ENCODE peak calls at places on chromosomes 1 and 21, in nine cellular contexts. W, T, Q, N, I, R, S, B and A are unnamed samples.

GRCh38 chr1:41420877-41421276 is 59.6 kb downstream of the FOXO6 start:
- DNase-seq in B (peak), Q (no peak), I (no peak), N (no peak), W (no peak), S (no peak), T (no peak), R (no peak), A (no peak)

GRCh38 chr1:53554592-53555305 is 95.5 kb downstream of the DMRTB1 start:
- DNase-seq in W (no peak), N (no peak), T (no peak), S (no peak), B (no peak), I (no peak), Q (no peak), R (no peak), A (peak)

GRCh38 chr1:217482356-217483102 is 148.4 kb downstream of the GPATCH2 start:
- DNase-seq in T (no peak), N (no peak), Q (peak), B (peak), W (peak), R (peak), I (no peak), S (peak), A (no peak)

GRCh38 chr21:21163904-21164303 is 165.7 kb downstream of the NCAM2 start:
- DNase-seq in N (peak), W (peak), T (peak), S (peak), R (peak), B (peak), I (peak), Q (peak), A (peak)

GRCh38 chr1:228036701-228037231 is 30.0 kb downstream of the WNT3A start:
- DNase-seq in Q (no peak), S (no peak), W (no peak), N (no peak), T (no peak), R (no peak), B (no peak), I (no peak), A (no peak)

GRCh38 chr1:58942759-58943191 is 158.9 kb upstream of the JUN start:
- DNase-seq in I (no peak), W (no peak), R (no peak), S (no peak), B (no peak), Q (no peak), T (no peak), N (no peak), A (no peak)

GRCh38 chr1:109901508-109902145 is 9.0 kb upstream of the CSF1 start:
- DNase-seq in T (peak), Q (no peak), I (no peak), B (no peak), S (peak), R (no peak), W (no peak), N (peak), A (no peak)

GRCh38 chr1:75083223-75083622 is 51.0 kb upstream of the LHX8 start:
- DNase-seq in W (no peak), N (no peak), R (no peak), I (no peak), Q (no peak), B (no peak), S (no peak), T (no peak), A (no peak)

GRCh38 chr1:21232044-21232443 is 55.3 kb upstream of the EIF4G3 start:
- DNase-seq in Q (peak), B (peak), R (peak), S (peak), N (peak), W (peak), I (peak), T (peak), A (no peak)

GRCh38 chr1:79662596-79662995 is 656.1 kb upstream of the ADGRL4 start:
- DNase-seq in N (no peak), B (no peak), Q (peak), W (no peak), T (no peak), S (no peak), I (no peak), R (peak), A (no peak)

GRCh38 chr1:17466359-17466758 is 26.9 kb upstream of the RCC2 start:
- DNase-seq in B (no peak), I (no peak), S (no peak), Q (no peak), T (no peak), R (no peak), N (no peak), W (no peak), A (no peak)

GRCh38 chr1:209618756-209619420 is 33.3 kb downstream of the LAMB3 start:
- DNase-seq in W (no peak), T (no peak), R (no peak), Q (no peak), I (no peak), N (peak), B (peak), S (no peak), A (no peak)

DNA sequence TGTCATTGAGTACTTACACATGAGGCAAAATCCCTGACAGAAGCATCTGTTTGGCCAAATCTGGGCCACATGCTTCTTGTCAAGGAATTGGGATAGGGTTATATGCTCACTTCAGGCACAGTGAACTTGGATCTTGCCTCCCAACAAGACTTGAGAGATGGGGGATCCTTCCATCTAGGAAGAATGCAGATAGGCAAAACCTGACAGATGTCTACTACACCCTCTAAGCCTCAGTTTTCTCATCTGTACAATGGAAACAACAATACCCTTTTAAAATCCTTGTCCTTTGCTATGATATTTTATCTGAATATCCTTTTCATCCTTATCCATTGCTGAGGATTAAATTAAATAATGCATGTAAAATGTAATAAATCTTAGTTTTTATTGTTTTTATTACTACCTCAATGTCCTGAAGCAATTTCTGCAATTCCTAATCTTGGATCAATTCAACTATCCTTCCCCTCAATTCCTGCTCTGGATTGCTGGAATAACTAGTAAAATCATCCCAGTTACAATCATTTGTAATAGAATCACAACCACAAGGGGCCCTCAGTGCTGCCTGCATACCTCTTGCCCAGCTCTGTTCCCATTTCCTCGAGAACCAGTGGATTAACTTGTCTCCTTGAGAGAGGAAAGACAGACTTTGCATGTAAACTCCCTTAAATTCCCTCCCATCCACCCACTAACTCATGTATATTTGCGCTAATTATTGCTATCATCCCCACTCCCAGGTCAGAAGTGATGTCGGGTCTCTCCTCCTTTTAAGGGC is 8.1 kb upstream of the XPR1 start:
- DNase-seq in I (no peak), S (peak), W (peak), Q (peak), N (no peak), R (peak), B (peak), T (no peak), A (no peak)
- TF ChIP-seq CTCF in I (no peak), S (peak), W (peak), Q (peak), N (no peak), R (peak), B (peak), T (no peak), A (no peak)

GRCh38 chr1:47536646-47537118 is 98.8 kb downstream of the FOXD2 start:
- DNase-seq in I (no peak), W (no peak), N (no peak), R (no peak), Q (no peak), B (no peak), S (no peak), T (no peak), A (no peak)
- TF ChIP-seq CTCF in I (no peak), W (no peak), N (no peak), R (no peak), Q (no peak), B (no peak), S (no peak), T (no peak), A (no peak)

GRCh38 chr1:225735252-225736149 is 42.1 kb upstream of the SRP9 start:
- DNase-seq in S (peak), Q (peak), R (peak), N (peak), T (peak), I (no peak), W (peak), B (peak), A (no peak)
- TF ChIP-seq CTCF in S (no peak), Q (no peak), R (no peak), N (no peak), T (no peak), I (no peak), W (peak), B (peak), A (no peak)

GRCh38 chr1:29330856-29331255 is 94.5 kb downstream of the PTPRU start:
- DNase-seq in B (no peak), R (no peak), Q (no peak), I (no peak), N (no peak), T (no peak), W (no peak), S (no peak), A (no peak)

GRCh38 chr1:29331731-29332130 is 95.4 kb downstream of the PTPRU start:
- DNase-seq in R (no peak), T (no peak), W (no peak), Q (no peak), N (no peak), S (no peak), B (no peak), I (no peak), A (no peak)

GRCh38 chr1:29333008-29333407 is 96.7 kb downstream of the PTPRU start:
- DNase-seq in R (no peak), I (no peak), W (no peak), T (no peak), Q (no peak), S (no peak), B (no peak), N (no peak), A (no peak)

GRCh38 chr1:29331309-29331708 is 95.0 kb downstream of the PTPRU start:
- DNase-seq in B (no peak), N (no peak), R (no peak), I (no peak), T (no peak), S (no peak), Q (no peak), W (no peak), A (no peak)

GRCh38 chr1:29332204-29332603 is 95.9 kb downstream of the PTPRU start:
- DNase-seq in B (no peak), Q (peak), R (peak), W (peak), N (no peak), S (peak), I (no peak), T (peak), A (no peak)
- TF ChIP-seq CTCF in B (peak), Q (peak), R (peak), W (peak), N (peak), S (peak), I (no peak), T (peak), A (peak)

GRCh38 chr1:30340934-30341333 is 382.5 kb downstream of the MATN1 start:
- DNase-seq in S (no peak), B (no peak), R (no peak), W (no peak), Q (no peak), I (no peak), N (no peak), T (no peak), A (no peak)
- TF ChIP-seq CTCF in S (no peak), B (no peak), R (no peak), W (no peak), Q (no peak), I (no peak), N (no peak), T (no peak), A (no peak)

GRCh38 chr21:28233536-28234220 is 759.0 kb downstream of the LTN1 start:
- DNase-seq in I (no peak), S (no peak), N (no peak), B (no peak), T (no peak), W (no peak), R (no peak), Q (no peak), A (no peak)

GRCh38 chr21:28230559-28230958 is 762.1 kb downstream of the LTN1 start:
- DNase-seq in T (no peak), W (peak), Q (peak), B (peak), S (no peak), N (no peak), R (peak), I (no peak), A (no peak)

GRCh38 chr21:28239345-28239744 is 753.3 kb downstream of the LTN1 start:
- DNase-seq in B (no peak), N (no peak), Q (no peak), R (peak), W (no peak), S (no peak), T (no peak), I (no peak), A (no peak)

GRCh38 chr21:28237661-28238060 is 755.0 kb downstream of the LTN1 start:
- DNase-seq in T (no peak), I (no peak), N (no peak), B (peak), W (no peak), R (no peak), Q (no peak), S (no peak), A (no peak)

GRCh38 chr21:28235169-28235892 is 757.3 kb downstream of the LTN1 start:
- DNase-seq in N (no peak), T (no peak), Q (peak), W (no peak), S (no peak), R (no peak), B (no peak), I (no peak), A (no peak)
- TF ChIP-seq CTCF in N (no peak), T (no peak), Q (peak), W (peak), S (no peak), R (peak), B (peak), I (no peak), A (no peak)

DNA sequence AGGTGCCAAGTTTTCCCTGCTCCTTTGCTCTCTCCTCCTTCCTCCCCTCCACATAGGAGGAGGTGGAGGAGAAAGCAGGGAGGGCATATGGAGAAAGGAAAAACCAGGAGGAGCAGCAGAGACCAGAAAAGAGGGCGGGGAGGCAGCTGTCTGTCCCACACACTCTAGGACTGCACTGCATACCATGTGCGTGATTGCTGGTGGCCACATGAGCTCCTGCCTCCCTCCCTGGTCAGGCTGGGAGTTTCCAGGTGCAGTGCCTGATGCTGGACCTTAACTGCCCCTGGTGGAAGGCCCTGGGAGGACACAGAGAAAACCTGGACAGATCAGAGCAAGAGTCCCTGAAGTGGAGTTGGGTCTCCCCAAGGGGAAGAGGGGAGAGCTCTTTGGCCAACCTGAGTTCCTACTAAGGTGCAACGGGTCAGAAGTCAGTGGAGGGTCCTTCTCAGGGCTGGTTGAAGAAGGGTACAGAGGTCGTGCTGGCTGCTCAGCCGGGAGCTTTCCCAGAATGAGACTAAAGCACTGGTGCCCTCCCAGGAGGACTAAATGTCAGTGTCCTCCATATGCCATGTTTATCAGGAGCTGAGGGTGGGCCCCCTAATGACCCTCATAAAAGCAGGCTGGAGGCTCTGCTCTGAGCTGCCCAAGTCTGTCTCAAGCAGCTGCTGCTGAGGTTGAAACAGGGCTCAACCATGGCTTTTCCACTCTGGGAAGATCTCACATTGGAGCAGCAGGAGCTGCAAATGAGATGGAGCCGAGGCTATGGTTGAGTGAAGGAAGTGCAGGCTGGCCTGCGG is 3.5 kb upstream of the LGR6 start:
- DNase-seq in I (no peak), S (peak), R (peak), W (peak), T (peak), B (no peak), Q (no peak), N (no peak), A (no peak)
- TF ChIP-seq CTCF in I (no peak), S (peak), R (peak), W (peak), T (peak), B (peak), Q (peak), N (no peak), A (no peak)

GRCh38 chr1:235631816-235632215 is 17.8 kb downstream of the GNG4 start:
- DNase-seq in B (no peak), N (no peak), R (no peak), I (no peak), S (no peak), Q (no peak), W (no peak), T (no peak), A (no peak)
- TF ChIP-seq CTCF in B (no peak), N (no peak), R (no peak), I (no peak), S (no peak), Q (no peak), W (no peak), T (peak), A (no peak)

GRCh38 chr21:44297525-44298290 is 2.1 kb upstream of the PFKL start:
- DNase-seq in W (peak), B (peak), R (peak), N (peak), Q (peak), T (peak), S (peak), I (peak), A (peak)
- TF ChIP-seq CTCF in W (peak), B (peak), R (peak), N (peak), Q (peak), T (peak), S (peak), I (peak), A (peak)